ENCODE peak calls at places on chromosomes 11 and 22, in four cellular contexts. S is IMR-90, G is keratinocyte, C is K562. X is an unnamed sample. For H3K9me1 and H3K4me1, the result is how much of the 10 kb centered on the place peaks cover.

GRCh38 chr11:33646629-33647028 is 54.0 kb downstream of the C11orf91 start:
- DNase-seq in S (peak), G (no peak), C (no peak), X (peak)

GRCh38 chr11:83676061-83676460 is 389.9 kb upstream of the CCDC90B start:
- DNase-seq in S (no peak), G (no peak), C (no peak), X (no peak)

GRCh38 chr11:36718481-36718880 is 120.4 kb upstream of the RAG2 start:
- DNase-seq in S (no peak), G (no peak), C (no peak), X (no peak)

GRCh38 chr11:45457649-45458048 is 171.5 kb upstream of the SYT13 start:
- DNase-seq in S (peak), G (peak), C (no peak), X (no peak)

GRCh38 chr11:75001686-75002085 is 13.0 kb downstream of the NEU3 start:
- DNase-seq in S (no peak), G (no peak), C (no peak), X (no peak)

GRCh38 chr22:31056986-31057599 is 24.0 kb upstream of the SMTN start:
- DNase-seq in S (no peak), G (no peak), C (no peak), X (no peak)

GRCh38 chr11:134560566-134561347 is 148.7 kb upstream of the B3GAT1 start:
- DNase-seq in S (no peak), G (no peak), C (no peak), X (no peak)

GRCh38 chr11:78023426-78023825 is 350 bp upstream of the KCTD14 start:
- DNase-seq in S (no peak), G (no peak), C (no peak), X (no peak)

GRCh38 chr11:28649922-28650321 is 541.7 kb downstream of the METTL15 start:
- DNase-seq in S (no peak), G (no peak), C (no peak), X (peak)

GRCh38 chr22:42792909-42793847 is 63.9 kb downstream of the ARFGAP3 start:
- DNase-seq in S (no peak), G (no peak), C (no peak), X (no peak)

GRCh38 chr11:112128483-112129121 is 35.3 kb downstream of the IL18 start:
- DNase-seq in S (peak), G (peak), C (peak), X (peak)

GRCh38 chr22:27139935-27140493 is 482.6 kb downstream of the MIAT start:
- DNase-seq in S (peak), G (no peak), C (no peak), X (peak)

GRCh38 chr11:31826530-31827438 is 15.7 kb upstream of the PAX6 start:
- DNase-seq in S (no peak), G (no peak), C (no peak), X (no peak)

GRCh38 chr11:26134481-26135355 is 197.2 kb upstream of the ANO3 start:
- DNase-seq in S (peak), G (no peak), C (no peak), X (peak)

GRCh38 chr11:68816917-68817419 is 24.7 kb downstream of the CPT1A start:
- DNase-seq in S (no peak), G (no peak), C (no peak), X (no peak)

GRCh38 chr11:68821670-68822069 is 20.0 kb downstream of the CPT1A start:
- DNase-seq in S (no peak), G (no peak), C (no peak), X (no peak)

GRCh38 chr11:68818181-68818580 is 23.5 kb downstream of the CPT1A start:
- DNase-seq in S (no peak), G (peak), C (no peak), X (no peak)

GRCh38 chr11:68817554-68817953 is 24.2 kb downstream of the CPT1A start:
- DNase-seq in S (no peak), G (no peak), C (no peak), X (no peak)

GRCh38 chr11:68819362-68819761 is 22.4 kb downstream of the CPT1A start:
- DNase-seq in S (no peak), G (no peak), C (no peak), X (no peak)
- H3K9me1 ChIP-seq in S (under half), G (under half), C (under half), X (under half)

GRCh38 chr22:33883961-33884808 is 36.1 kb downstream of the LARGE1 start:
- DNase-seq in S (no peak), G (peak), C (no peak), X (no peak)
- H3K4me1 ChIP-seq in S (under half), G (under half), C (under half), X (under half)

DNA sequence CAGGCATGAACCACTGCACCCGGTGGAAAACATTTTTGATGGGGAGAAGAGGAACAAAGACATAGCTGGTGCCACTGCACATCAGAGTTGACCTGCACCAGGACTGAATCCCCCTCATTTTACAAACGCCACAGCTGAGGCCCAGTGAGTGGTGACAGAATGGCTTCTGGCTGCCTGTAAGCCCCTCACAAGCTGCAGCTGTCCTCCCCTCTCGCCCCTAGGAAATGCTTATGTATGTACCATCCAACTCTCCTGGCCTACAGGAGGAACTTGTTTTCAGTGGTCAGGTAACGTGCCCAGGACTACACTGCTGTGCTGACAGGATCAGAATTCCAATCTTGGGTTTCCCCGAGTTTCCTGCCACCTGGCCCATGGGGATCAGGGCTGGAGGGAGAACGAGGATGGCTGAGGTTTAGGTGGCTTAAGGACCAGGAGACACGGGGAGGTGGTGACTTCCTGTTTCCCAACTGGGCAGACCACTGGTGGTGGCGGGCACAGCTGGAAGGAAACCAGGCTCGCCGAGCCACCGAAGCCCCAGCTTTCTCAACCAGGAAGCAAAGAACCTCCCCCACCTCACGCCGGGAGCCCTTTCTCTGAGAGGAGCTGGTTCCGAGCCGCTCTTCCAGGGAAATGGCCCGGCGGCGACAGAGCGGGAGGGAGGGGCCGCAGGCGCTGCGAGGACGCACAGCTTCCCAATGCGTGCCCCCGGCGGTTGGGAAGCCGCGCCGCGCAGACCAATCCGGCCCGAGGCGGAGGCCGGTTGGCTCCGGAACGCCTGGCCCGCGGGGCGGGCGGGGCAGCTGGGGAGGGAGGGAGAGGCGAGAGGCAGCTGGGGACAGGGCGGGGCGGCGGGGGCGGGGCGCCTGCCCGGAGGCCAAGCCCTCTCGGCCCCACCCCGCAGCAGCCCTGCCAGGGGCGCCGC is 1.0 kb upstream of the LRFN4 start:
- DNase-seq in S (peak), G (no peak), C (peak), X (peak)
- H3K9me1 ChIP-seq in S (under half), G (under half), C (under half), X (under half)

GRCh38 chr11:12791245-12791644 is 117.0 kb downstream of the TEAD1 start:
- DNase-seq in S (no peak), G (no peak), C (no peak), X (no peak)
- H3K4me1 ChIP-seq in S (under half), G (under half), C (under half), X (under half)

GRCh38 chr11:1761110-1761856 is 2.4 kb downstream of the CTSD start:
- DNase-seq in S (no peak), G (no peak), C (no peak), X (no peak)

GRCh38 chr11:1759151-1759850 is 4.4 kb downstream of the CTSD start:
- DNase-seq in S (no peak), G (no peak), C (no peak), X (no peak)

GRCh38 chr11:1760351-1761109 is 3.2 kb downstream of the CTSD start:
- DNase-seq in S (peak), G (no peak), C (peak), X (peak)

GRCh38 chr11:1758611-1759150 is 5.0 kb downstream of the CTSD start:
- DNase-seq in S (no peak), G (no peak), C (no peak), X (no peak)

DNA sequence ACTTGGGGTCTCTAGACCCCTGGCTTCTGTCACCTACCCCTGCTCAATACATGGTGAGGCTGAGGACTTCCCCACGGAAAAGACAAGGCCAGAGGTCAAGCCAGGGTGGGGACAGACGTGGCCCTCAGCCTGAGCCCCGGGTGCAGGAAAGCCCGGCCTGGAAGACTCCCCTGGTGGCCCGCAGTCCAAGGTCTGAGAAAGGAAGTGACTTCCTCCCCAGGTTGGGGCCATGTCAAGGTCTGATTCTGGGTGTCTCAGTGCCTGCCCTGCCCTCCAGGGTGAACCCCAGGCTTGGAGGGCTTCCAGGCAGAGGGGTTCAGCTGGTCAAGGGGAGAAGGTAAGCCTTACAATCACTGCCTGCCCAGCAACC is 3.9 kb downstream of the CTSD start:
- DNase-seq in S (no peak), G (no peak), C (no peak), X (no peak)
- H3K9me1 ChIP-seq in S (under half), G (under half), C (under half), X (under half)

DNA sequence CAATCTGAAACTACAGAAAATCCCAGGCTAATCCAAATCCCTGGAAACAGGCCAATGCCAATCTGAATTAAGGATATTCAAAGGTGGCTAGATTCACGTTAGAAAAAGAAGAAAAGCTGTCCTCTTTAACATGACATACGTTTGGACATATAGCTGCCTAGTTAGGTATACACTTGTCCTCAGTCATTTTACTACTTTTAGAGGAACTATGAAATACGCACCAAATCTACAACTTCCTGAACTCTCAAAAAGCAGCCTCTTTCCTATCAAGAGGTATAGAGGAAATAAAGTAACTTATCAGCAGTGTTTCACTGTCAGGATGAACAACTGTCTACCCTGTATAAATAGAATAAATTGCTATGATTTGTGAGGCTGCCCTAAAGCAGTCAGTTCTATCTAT is 24.0 kb downstream of the KMT5B start:
- DNase-seq in S (no peak), G (no peak), C (no peak), X (no peak)
- H3K4me1 ChIP-seq in S (under half), G (under half), C (under half), X (under half)

GRCh38 chr22:28345304-28345703 is 334.3 kb downstream of the TTC28 start:
- DNase-seq in S (no peak), G (no peak), C (no peak), X (no peak)

GRCh38 chr22:28349114-28349513 is 330.5 kb downstream of the TTC28 start:
- DNase-seq in S (no peak), G (no peak), C (no peak), X (no peak)

GRCh38 chr22:28351585-28351984 is 328.1 kb downstream of the TTC28 start:
- DNase-seq in S (no peak), G (no peak), C (no peak), X (no peak)

GRCh38 chr22:28346308-28346707 is 333.3 kb downstream of the TTC28 start:
- DNase-seq in S (no peak), G (no peak), C (no peak), X (no peak)

DNA sequence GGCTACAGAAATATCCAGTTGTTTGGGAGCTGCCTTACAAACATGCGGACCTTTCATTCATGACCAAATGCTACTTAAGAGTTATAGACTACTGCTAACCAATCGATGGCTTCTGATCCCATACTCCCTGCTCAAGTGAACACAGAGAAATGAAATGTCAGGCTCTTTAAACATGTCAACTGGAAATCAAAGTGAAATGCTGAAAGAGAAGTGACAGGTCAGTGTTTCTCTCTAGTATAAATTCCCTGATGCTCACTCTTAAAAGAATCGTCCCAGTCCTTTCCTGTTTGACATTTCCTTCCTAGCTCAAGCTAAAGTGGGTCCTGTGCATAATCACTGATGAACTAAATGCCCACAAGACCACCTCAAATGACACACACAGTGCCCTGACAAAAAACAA is 331.0 kb downstream of the TTC28 start:
- DNase-seq in S (no peak), G (no peak), C (no peak), X (no peak)
- H3K9me1 ChIP-seq in S (under half), G (under half), C (under half), X (under half)

DNA sequence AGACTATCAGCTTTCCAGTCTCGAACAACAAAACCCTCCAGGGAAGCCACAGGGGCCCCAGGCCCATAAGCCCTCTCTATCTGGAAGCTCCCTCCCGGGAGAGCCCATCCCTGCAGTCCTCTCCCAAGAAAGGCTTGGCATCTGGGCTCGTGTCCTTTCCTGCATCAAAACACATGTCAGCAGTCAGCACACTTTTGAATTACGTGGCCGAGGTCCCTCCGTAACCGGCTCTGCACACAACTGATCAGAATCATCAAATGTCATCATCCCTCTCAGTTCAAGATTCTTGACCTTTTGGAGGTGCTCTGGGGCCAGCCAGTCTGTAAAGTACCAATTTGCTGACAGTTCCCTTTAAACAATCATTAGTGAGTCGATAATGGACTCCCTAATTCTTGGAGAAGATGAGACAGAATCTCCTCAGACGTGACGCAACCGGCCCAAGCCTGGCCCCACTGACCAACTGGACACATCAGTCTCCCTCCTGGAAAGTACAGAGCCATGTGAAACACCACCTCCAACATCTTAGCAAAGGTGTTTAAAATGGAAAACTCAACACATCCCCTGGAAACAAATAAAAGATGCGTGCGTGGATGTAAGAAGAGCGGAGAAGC is 33.6 kb downstream of the MAFF start:
- DNase-seq in S (no peak), G (no peak), C (no peak), X (no peak)
- H3K4me1 ChIP-seq in S (under half), G (under half), C (under half), X (under half)